ENCODE peak calls at places on chromosomes 16 and 17, in nine cellular contexts. M, W, Y, U, V, C, X, J and P are unnamed samples.

GRCh38 chr16:17591655-17592405 is 121.1 kb upstream of the XYLT1 start:
- DNase-seq in X (peak), W (no peak), M (no peak), C (no peak), U (no peak), J (no peak), Y (no peak), V (no peak), P (no peak)

GRCh38 chr17:71224824-71225575 is 895.8 kb upstream of the SOX9 start:
- DNase-seq in M (no peak), Y (no peak), W (no peak), V (no peak), X (peak), J (peak), U (no peak), C (no peak), P (peak)

GRCh38 chr17:56808503-56808902 is 25.2 kb downstream of the C17orf67 start:
- DNase-seq in M (no peak), C (no peak), V (no peak), X (peak), J (no peak), Y (no peak), W (no peak), U (no peak), P (no peak)

GRCh38 chr17:76337413-76337777 is 16.3 kb downstream of the PRPSAP1 start:
- DNase-seq in C (no peak), V (no peak), U (no peak), W (no peak), M (no peak), X (peak), J (no peak), Y (no peak), P (no peak)

GRCh38 chr16:6725634-6726331 is 606.9 kb upstream of the RBFOX1 start:
- DNase-seq in Y (no peak), U (no peak), W (no peak), C (no peak), V (no peak), X (no peak), M (no peak), J (no peak), P (no peak)

GRCh38 chr17:8062807-8063483 is 24.1 kb downstream of the ALOX15B start:
- DNase-seq in U (no peak), W (no peak), J (no peak), X (no peak), C (no peak), Y (no peak), V (no peak), M (no peak), P (peak)

GRCh38 chr16:17034477-17035252 is 436.1 kb downstream of the XYLT1 start:
- DNase-seq in U (no peak), X (no peak), C (no peak), W (no peak), M (no peak), J (no peak), V (no peak), Y (no peak), P (no peak)

GRCh38 chr16:11632455-11632921 is 35.8 kb upstream of the SNN start:
- DNase-seq in J (peak), X (no peak), C (peak), M (no peak), W (no peak), U (no peak), Y (no peak), V (peak), P (peak)

GRCh38 chr17:54009502-54009901 is 186.8 kb downstream of the KIF2B start:
- DNase-seq in V (no peak), J (no peak), M (no peak), C (no peak), Y (no peak), X (no peak), W (no peak), U (no peak), P (no peak)

GRCh38 chr17:67435122-67435521 is 58.0 kb downstream of the PITPNC1 start:
- DNase-seq in Y (no peak), C (no peak), U (no peak), M (peak), W (no peak), V (no peak), X (no peak), J (peak), P (peak)

GRCh38 chr16:22022151-22022550 is 14.2 kb downstream of the MOSMO start:
- DNase-seq in C (no peak), Y (no peak), W (no peak), X (no peak), M (no peak), U (no peak), V (no peak), J (no peak), P (no peak)

GRCh38 chr17:9755083-9755482 is 36.3 kb downstream of the DHRS7C start:
- DNase-seq in U (no peak), C (no peak), X (no peak), J (no peak), V (no peak), M (no peak), W (no peak), Y (no peak), P (no peak)

GRCh38 chr16:25151996-25152395 is 40.5 kb downstream of the LCMT1 start:
- DNase-seq in C (no peak), Y (no peak), U (no peak), M (no peak), J (no peak), V (no peak), W (no peak), X (peak), P (peak)

GRCh38 chr16:19746561-19746960 is 28.5 kb downstream of the IQCK start:
- DNase-seq in C (no peak), X (no peak), M (no peak), V (no peak), J (no peak), U (no peak), W (no peak), Y (no peak), P (no peak)

GRCh38 chr16:86063696-86064405 is 164.9 kb downstream of the IRF8 start:
- DNase-seq in Y (no peak), X (no peak), M (no peak), U (no peak), W (no peak), J (no peak), C (no peak), V (no peak), P (no peak)

GRCh38 chr17:82397449-82398335 is 20.5 kb upstream of the HEXD start:
- DNase-seq in W (peak), V (no peak), U (no peak), J (peak), X (no peak), C (no peak), Y (no peak), M (no peak), P (no peak)

GRCh38 chr17:17641621-17642409 is 39.4 kb upstream of the RAI1 start:
- DNase-seq in Y (peak), M (peak), W (no peak), X (peak), U (peak), J (peak), C (peak), V (peak), P (peak)

GRCh38 chr16:11679941-11680911 is 12.0 kb downstream of the SNN start:
- DNase-seq in U (no peak), M (no peak), Y (no peak), X (no peak), C (no peak), W (no peak), J (no peak), V (no peak), P (no peak)

GRCh38 chr17:47851764-47852112 is 775 bp upstream of the SP6 start:
- DNase-seq in J (no peak), C (no peak), V (no peak), Y (no peak), U (no peak), X (no peak), M (no peak), W (no peak), P (no peak)
- H3K4me3 ChIP-seq in J (peak), C (no peak), V (no peak), Y (no peak), U (no peak), X (no peak), M (no peak), W (no peak), P (no peak)

GRCh38 chr17:81322271-81323082 is 27.4 kb upstream of the SLC38A10 start:
- DNase-seq in Y (no peak), M (no peak), W (no peak), C (no peak), X (no peak), U (peak), V (no peak), J (no peak), P (no peak)
- TF ChIP-seq CTCF in Y (no peak), M (no peak), W (no peak), C (peak), X (peak), U (peak), V (peak), J (peak), P (peak)

DNA sequence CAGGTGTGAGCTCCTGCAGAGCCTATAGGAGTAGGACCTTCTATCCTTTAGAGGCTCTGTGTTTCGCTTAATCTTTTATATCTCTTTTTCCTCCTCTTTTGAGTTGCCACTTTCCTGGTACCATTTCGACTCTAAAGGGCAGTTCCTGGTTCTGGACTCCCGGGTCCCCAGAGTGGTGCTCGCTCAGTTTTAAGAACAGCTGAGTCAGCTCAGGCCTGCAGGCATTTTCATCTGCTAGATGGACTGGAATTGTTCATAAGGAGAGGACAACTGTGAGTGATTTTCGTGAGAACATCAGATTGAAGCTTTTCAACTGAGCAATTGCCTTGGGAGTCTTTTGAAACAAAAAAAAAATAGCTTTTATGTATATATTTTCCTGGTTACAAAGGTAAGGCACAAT is 1.2 kb downstream of the BCO1 start:
- DNase-seq in M (no peak), V (no peak), U (no peak), W (no peak), X (no peak), C (no peak), Y (no peak), J (no peak), P (no peak)
- H3K4me3 ChIP-seq in M (no peak), V (no peak), U (no peak), W (no peak), X (no peak), C (no peak), Y (no peak), J (no peak), P (no peak)

GRCh38 chr16:48681520-48681919 is 71.5 kb upstream of the N4BP1 start:
- DNase-seq in C (no peak), V (no peak), U (no peak), J (no peak), W (no peak), M (no peak), X (no peak), Y (no peak), P (peak)
- TF ChIP-seq CTCF in C (no peak), V (no peak), U (no peak), J (no peak), W (no peak), M (no peak), X (no peak), Y (no peak), P (no peak)

GRCh38 chr16:14347706-14348105 is 276.6 kb downstream of the MRTFB start:
- DNase-seq in C (no peak), U (no peak), W (no peak), X (no peak), Y (no peak), M (no peak), V (peak), J (no peak), P (no peak)
- H3K4me3 ChIP-seq in C (no peak), U (no peak), W (no peak), X (no peak), Y (no peak), M (no peak), V (no peak), J (no peak), P (no peak)

DNA sequence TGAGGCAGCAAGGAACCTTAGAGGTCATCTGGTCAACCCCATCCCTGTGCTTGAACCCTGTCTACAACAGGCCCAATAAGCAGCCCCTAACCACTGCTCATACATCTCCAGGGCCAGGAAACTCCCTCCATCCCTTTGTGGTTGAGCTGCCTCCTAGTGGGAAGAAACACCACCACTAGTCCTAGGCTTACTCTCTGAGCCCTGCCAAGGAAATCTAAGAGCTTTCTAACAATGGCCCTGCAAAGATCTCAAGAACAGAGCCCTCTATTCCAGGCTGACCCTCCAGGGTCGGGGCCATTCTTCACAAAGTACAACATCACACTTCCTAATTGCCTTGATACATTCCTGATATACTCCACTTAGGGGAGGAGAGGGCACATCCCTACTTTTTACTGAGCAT is 5.8 kb downstream of the ACLY start:
- DNase-seq in J (no peak), Y (no peak), M (no peak), V (no peak), X (no peak), C (no peak), U (no peak), W (no peak), P (no peak)
- TF ChIP-seq CTCF in J (no peak), Y (no peak), M (no peak), V (no peak), X (no peak), C (no peak), U (no peak), W (no peak), P (peak)

DNA sequence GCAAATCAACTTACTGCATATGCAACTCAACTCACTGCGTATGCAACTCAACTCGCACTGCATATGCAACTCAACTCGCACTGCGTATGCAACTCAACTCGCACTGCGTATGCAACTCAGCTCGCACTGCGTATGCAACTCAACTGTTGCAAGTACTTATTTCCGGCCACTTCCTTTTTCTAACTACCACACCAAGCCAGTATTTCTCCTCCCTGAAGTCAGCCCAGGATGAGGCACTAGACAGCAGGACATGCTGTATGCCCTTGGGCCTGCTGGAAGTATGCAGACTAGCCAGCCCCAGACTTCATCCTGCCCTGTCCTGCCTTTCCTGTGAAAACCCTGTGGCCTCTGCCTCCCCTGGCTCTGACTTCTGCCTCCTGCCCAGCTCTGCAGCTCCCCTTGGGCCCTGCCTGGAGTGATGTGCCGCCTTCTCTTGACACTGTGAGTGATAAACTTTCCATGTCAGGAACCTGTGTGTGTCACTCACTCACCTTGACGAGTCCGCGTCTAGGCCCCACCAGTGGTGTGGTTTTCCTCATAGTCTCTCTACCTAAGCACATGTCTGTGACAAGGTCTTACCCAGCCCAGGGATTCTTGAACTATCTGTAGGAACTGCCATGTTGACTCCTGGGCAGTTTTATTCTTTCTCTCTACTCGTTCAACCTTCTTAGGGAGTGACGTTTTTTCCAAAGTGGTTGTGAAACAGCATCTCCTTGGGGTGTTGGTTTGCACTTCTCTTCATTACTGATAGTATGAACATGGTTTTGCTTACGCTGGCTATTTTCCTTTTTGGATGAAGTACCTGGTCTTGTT is 16.4 kb downstream of the ZNF778 start:
- DNase-seq in U (no peak), M (no peak), J (no peak), X (no peak), V (no peak), W (no peak), C (no peak), Y (no peak), P (no peak)
- H3K4me3 ChIP-seq in U (no peak), M (no peak), J (no peak), X (no peak), V (no peak), W (no peak), C (no peak), Y (no peak), P (no peak)

DNA sequence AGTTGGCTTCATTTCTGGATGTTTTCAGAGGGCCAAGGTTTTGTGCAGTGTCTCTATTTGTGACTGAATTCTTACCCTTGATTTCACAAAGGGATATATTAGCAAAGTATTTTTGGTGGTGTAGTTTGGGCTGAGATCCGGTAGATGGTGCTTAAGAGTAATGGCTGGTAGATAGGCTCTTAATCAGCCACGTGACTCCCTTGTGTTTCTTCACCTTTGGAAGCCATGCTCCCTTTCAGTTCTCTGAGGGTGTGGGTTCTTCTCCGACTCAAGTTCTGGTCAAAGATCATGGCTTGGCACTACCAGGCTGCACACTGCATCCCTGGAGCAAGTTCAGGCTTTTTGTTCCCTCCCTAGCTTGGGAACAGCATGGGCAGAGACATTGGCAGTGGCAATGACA is 887.3 kb downstream of the CDH8 start:
- DNase-seq in M (no peak), W (no peak), V (no peak), C (no peak), U (no peak), Y (no peak), J (no peak), X (no peak), P (no peak)
- TF ChIP-seq CTCF in M (no peak), W (no peak), V (no peak), C (no peak), U (no peak), Y (no peak), J (no peak), X (no peak), P (no peak)

DNA sequence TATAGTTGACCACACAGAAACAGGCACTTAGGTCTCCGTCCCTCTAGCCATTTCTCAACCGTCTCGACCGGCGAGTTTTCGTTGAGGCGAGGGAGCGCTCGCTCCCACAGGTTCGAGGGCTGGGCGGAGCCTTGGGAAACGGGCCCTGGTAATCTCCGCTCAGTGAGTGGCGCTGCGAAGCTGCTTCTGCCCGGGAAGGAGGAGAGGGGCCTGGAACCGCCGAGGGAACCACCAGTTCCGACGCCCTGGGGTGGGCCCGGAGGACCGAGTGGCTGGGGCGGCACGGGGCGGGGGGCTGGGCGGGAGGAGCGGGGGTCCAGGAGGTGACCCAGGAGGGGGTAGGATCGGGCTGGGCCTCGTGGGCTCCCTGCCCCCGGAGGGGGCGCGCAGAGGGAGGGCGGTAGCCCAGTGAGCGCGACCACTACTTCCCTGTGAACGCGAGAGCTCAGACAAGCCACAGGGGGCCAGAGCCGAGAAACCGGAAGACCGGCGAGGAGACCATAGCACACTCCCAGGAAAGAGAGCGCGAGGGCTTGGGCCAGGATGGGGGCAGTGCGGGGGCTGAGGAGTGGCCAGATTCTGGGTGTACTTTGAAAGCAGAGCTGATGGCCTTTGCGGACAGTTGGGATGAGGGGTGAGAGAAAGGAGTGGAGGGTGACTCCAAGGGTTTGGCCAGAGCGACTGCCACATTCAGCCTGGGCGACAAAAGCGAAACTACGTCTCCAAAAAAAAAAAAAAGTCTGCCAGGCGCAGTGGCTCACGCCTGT is 29.9 kb upstream of the ARL4D start:
- DNase-seq in J (peak), V (peak), M (peak), W (peak), C (peak), X (peak), U (peak), Y (peak), P (peak)
- H3K4me3 ChIP-seq in J (peak), V (peak), M (peak), W (peak), C (peak), X (peak), U (peak), Y (peak), P (peak)

GRCh38 chr17:50050431-50051032 is 5.4 kb upstream of the ITGA3 start:
- DNase-seq in J (no peak), W (peak), U (no peak), X (no peak), M (no peak), C (no peak), V (no peak), Y (no peak), P (no peak)
- TF ChIP-seq CTCF in J (no peak), W (no peak), U (peak), X (peak), M (no peak), C (no peak), V (no peak), Y (no peak), P (peak)